ENCODE peak calls at places on chromosome 4, in four cellular contexts. N, S, Z and T are unnamed samples.

GRCh38 chr4:77819409-77819835 is 254 bp upstream of the CNOT6L start:
- DNase-seq in N (no peak), Z (no peak), S (no peak), T (peak; percentile 32)

GRCh38 chr4:185522451-185522850 is 12.9 kb downstream of the PDLIM3 start:
- DNase-seq in N (no peak), S (no peak), Z (no peak), T (no peak)

GRCh38 chr4:40190880-40191815 is 5.7 kb upstream of the RHOH start:
- DNase-seq in N (no peak), Z (no peak), S (no peak), T (no peak)

GRCh38 chr4:30920043-30920442 is 199.9 kb downstream of the PCDH7 start:
- DNase-seq in N (no peak), Z (peak; percentile 79), S (no peak), T (peak; percentile 54)

GRCh38 chr4:83964996-83965541 is 429.2 kb downstream of the GPAT3 start:
- DNase-seq in S (no peak), Z (peak; percentile 53), N (peak; percentile 54), T (no peak)

GRCh38 chr4:24781999-24782745 is 13.2 kb upstream of the SOD3 start:
- DNase-seq in S (no peak), N (no peak), Z (no peak), T (no peak)

GRCh38 chr4:139934336-139934735 is 219.6 kb downstream of the MAML3 start:
- DNase-seq in S (no peak), N (peak; percentile 48), Z (no peak), T (no peak)

GRCh38 chr4:45442466-45442865 is 681.4 kb downstream of the GABRG1 start:
- DNase-seq in S (no peak), N (no peak), Z (peak; percentile 7), T (no peak)

GRCh38 chr4:150570862-150571261 is 11.1 kb upstream of the MAB21L2 start:
- DNase-seq in S (no peak), Z (no peak), N (no peak), T (no peak)

GRCh38 chr4:128686032-128686465 is 123.5 kb upstream of the JADE1 start:
- DNase-seq in S (no peak), Z (no peak), N (peak; percentile 18), T (no peak)

GRCh38 chr4:119728692-119729593 is 100.3 kb upstream of the PDE5A start:
- DNase-seq in Z (no peak), S (no peak), N (peak; percentile 41), T (no peak)

GRCh38 chr4:78609580-78609979 is 58.0 kb downstream of the ANXA3 start:
- DNase-seq in N (no peak), S (no peak), Z (no peak), T (no peak)

GRCh38 chr4:10281996-10282395 is 165.4 kb upstream of the WDR1 start:
- DNase-seq in Z (no peak), N (no peak), S (no peak), T (no peak)

GRCh38 chr4:73281396-73281795 is 22.8 kb upstream of the ANKRD17 start:
- DNase-seq in Z (no peak), S (no peak), N (no peak), T (no peak)

GRCh38 chr4:114998316-114998715 is 115.1 kb downstream of the NDST4 start:
- DNase-seq in N (no peak), S (no peak), Z (no peak), T (no peak)

GRCh38 chr4:93000914-93001313 is 697.1 kb downstream of the GRID2 start:
- DNase-seq in S (no peak), N (no peak), Z (no peak), T (no peak)

GRCh38 chr4:150782311-150782710 is 200.4 kb downstream of the MAB21L2 start:
- DNase-seq in N (peak; percentile 7), Z (no peak), S (no peak), T (no peak)

GRCh38 chr4:71026086-71026485 is 32.6 kb downstream of the DCK start:
- DNase-seq in Z (no peak), N (peak; percentile 90), S (no peak), T (no peak)

GRCh38 chr4:40307627-40308497 is 27.3 kb upstream of the CHRNA9 start:
- DNase-seq in N (no peak), Z (peak; percentile 58), S (no peak), T (peak; percentile 43)

GRCh38 chr4:70706516-70706915 is 15.2 kb upstream of the RUFY3 start:
- DNase-seq in N (peak; percentile 16), S (no peak), Z (no peak), T (no peak)

GRCh38 chr4:143406523-143406922 is 69.8 kb downstream of the GAB1 start:
- DNase-seq in Z (no peak), N (no peak), S (no peak), T (no peak)

GRCh38 chr4:24666816-24667477 is 82.6 kb upstream of the DHX15 start:
- DNase-seq in Z (no peak), S (no peak), N (no peak), T (no peak)

GRCh38 chr4:182174979-182175378 is 68.2 kb upstream of the TENM3 start:
- DNase-seq in S (no peak), Z (no peak), N (no peak), T (no peak)

GRCh38 chr4:53821179-53821851 is 230.0 kb upstream of the LNX1 start:
- DNase-seq in S (no peak), N (no peak), Z (peak; percentile 58), T (no peak)

GRCh38 chr4:153497091-153497531 is 31.0 kb downstream of the TMEM131L start:
- DNase-seq in S (no peak), N (peak; percentile 70), Z (peak; percentile 80), T (no peak)

GRCh38 chr4:168514249-168514852 is 17.5 kb downstream of the PALLD start:
- DNase-seq in Z (peak; percentile 17), S (no peak), N (peak; percentile 50), T (no peak)

GRCh38 chr4:65007841-65008439 is 598.7 kb upstream of the TECRL start:
- DNase-seq in Z (peak; percentile 70), N (no peak), S (no peak), T (no peak)

GRCh38 chr4:147398556-147398955 is 82.3 kb upstream of the EDNRA start:
- DNase-seq in S (no peak), N (no peak), Z (no peak), T (no peak)

GRCh38 chr4:138938371-138938699 is 77.2 kb upstream of the NOCT start:
- DNase-seq in N (peak; percentile 65), Z (peak; percentile 68), S (no peak), T (no peak)

GRCh38 chr4:92387459-92388069 is 83.8 kb downstream of the GRID2 start:
- DNase-seq in Z (peak; percentile 77), N (peak; percentile 53), S (peak; percentile 13), T (no peak)

GRCh38 chr4:116959045-116959444 is 126.3 kb downstream of the TRAM1L1 start:
- DNase-seq in S (no peak), Z (no peak), N (no peak), T (no peak)

GRCh38 chr4:154744341-154744948 is 645 bp downstream of the LRAT start:
- DNase-seq in S (no peak), N (no peak), Z (no peak), T (no peak)
- H4K5ac ChIP-seq in S (no peak overlapping the region), N (no peak overlapping the region), Z (no peak overlapping the region), T (no peak overlapping the region)

GRCh38 chr4:88533088-88533790 is 9.7 kb upstream of the PYURF start:
- DNase-seq in S (no peak), N (peak; percentile 85), Z (peak; percentile 42), T (peak; percentile 46)
- H3K4me1 ChIP-seq in S (peaks cover 14% of the 10 kb centered on the region), N (peaks cover 4% of the 10 kb centered on the region), Z (peaks cover 2% of the 10 kb centered on the region), T (no peaks in the 10 kb centered on the region)

DNA sequence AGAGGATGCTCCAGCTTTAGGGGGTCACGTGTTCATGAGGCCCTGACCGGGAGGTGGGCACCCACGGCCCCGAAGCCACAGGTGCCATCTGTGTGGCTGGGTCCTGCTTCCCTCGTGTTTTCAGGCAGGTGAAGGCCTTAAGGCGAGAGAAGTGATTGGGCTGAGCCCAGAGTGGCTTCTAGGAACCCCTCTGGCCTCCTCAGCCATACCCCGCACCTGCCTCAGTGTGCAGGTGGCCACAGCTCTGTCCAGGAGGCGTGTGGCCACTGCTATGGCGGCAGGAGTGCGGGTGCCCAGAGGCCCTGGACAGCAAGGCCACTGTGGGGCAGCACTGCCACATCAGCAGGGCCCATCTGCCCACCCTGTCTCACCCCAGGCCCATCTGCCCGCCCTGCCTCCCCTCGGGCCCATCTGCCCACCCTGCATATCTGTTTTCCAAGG is 25.0 kb downstream of the NKX1-1 start:
- DNase-seq in S (no peak), N (no peak), Z (no peak), T (no peak)
- H2BK15ac ChIP-seq in S (no peak overlapping the region), N (no peak overlapping the region), Z (no peak overlapping the region), T (no peak overlapping the region)

DNA sequence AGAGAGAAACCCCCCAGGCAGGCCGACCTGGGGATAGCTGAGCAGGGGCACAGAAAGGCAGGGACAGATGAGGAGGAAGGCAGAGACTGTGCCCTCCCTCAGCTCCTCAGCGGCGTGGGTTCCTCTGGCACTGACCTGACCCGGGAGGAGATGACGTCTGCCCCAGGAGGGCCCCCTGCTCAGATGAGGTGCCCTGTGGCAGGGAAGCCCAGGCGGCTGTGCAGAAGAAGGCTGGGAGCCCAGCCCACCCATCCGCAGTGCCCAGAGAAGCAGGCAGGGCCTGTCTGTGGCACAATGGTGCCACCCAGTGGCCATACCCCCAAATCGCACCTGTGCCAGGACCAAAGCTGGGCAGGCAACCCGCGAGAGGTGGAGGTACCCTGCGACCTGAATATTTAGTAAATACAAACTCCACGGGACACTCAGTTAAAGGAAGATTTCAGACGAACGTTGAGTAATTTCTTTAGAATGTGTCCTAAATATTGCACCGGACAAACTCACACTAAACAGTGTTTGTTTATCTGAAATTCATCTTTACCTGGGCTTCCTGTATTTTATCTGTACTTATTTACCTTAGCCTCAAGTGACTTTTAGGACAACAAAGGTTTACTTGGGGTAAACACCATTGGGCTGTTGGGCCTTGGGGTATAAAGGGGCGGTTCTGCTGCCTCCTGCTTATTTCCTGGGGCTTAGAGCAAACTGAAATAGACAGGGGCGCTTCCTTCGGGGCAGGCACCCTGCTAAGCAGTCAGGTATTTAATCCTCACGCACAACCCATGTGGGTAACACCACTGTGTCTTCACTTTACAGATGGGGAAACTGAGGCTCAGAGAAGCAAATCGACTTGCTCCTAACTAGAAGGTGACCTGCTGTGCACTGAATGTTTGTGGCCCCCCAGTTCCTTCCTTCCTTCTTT is 46.5 kb upstream of the HMX1 start:
- DNase-seq in N (peak; percentile 19), Z (peak; percentile 71), S (peak; percentile 62), T (peak; percentile 82)
- H4K5ac ChIP-seq in N (no peak overlapping the region), Z (no peak overlapping the region), S (no peak overlapping the region), T (no peak overlapping the region)